ENCODE peak calls at places on chromosomes 2 and 18, in ten cellular contexts. I, V, U, D, K, M, L, T, O and R are unnamed samples.

GRCh38 chr2:24871852-24872323 is 48.1 kb downstream of the ADCY3 start:
- DNase-seq in D (peak), M (no peak), L (no peak), V (no peak), K (no peak), O (no peak), T (no peak), U (no peak), I (no peak), R (no peak)

GRCh38 chr2:129444417-129445150 is 534.9 kb upstream of the RAB6C start:
- DNase-seq in T (no peak), K (no peak), V (no peak), U (no peak), D (no peak), O (no peak), I (no peak), M (no peak), L (no peak), R (no peak)

GRCh38 chr2:240349133-240350005 is 86.1 kb upstream of the GPC1 start:
- DNase-seq in O (no peak), M (no peak), I (no peak), L (no peak), V (no peak), K (no peak), D (no peak), T (no peak), U (no peak), R (no peak)

GRCh38 chr2:61632276-61633169 is 94.4 kb upstream of the XPO1 start:
- DNase-seq in M (no peak), O (no peak), I (no peak), D (no peak), U (no peak), K (no peak), V (no peak), T (no peak), L (no peak), R (no peak)

GRCh38 chr2:236947896-236948295 is 137.8 kb upstream of the COPS8 start:
- DNase-seq in D (no peak), V (no peak), K (peak), U (no peak), I (no peak), O (no peak), L (no peak), T (no peak), M (no peak), R (no peak)

GRCh38 chr2:72694715-72695496 is 130.9 kb downstream of the EXOC6B start:
- DNase-seq in T (peak), K (peak), I (peak), D (peak), O (peak), V (peak), U (no peak), L (peak), M (no peak), R (no peak)

GRCh38 chr18:2826581-2826980 is 20.2 kb upstream of the EMILIN2 start:
- DNase-seq in M (no peak), U (no peak), K (peak), V (peak), T (peak), O (no peak), L (no peak), D (no peak), I (peak), R (no peak)

GRCh38 chr2:238580486-238580885 is 153.8 kb downstream of the ASB1 start:
- DNase-seq in L (no peak), D (no peak), K (no peak), U (peak), I (no peak), M (no peak), T (no peak), V (no peak), O (no peak), R (no peak)

GRCh38 chr2:64675860-64676259 is 22.1 kb upstream of the SERTAD2 start:
- DNase-seq in V (no peak), O (no peak), K (no peak), I (peak), M (no peak), L (peak), D (peak), U (no peak), T (no peak), R (peak)

DNA sequence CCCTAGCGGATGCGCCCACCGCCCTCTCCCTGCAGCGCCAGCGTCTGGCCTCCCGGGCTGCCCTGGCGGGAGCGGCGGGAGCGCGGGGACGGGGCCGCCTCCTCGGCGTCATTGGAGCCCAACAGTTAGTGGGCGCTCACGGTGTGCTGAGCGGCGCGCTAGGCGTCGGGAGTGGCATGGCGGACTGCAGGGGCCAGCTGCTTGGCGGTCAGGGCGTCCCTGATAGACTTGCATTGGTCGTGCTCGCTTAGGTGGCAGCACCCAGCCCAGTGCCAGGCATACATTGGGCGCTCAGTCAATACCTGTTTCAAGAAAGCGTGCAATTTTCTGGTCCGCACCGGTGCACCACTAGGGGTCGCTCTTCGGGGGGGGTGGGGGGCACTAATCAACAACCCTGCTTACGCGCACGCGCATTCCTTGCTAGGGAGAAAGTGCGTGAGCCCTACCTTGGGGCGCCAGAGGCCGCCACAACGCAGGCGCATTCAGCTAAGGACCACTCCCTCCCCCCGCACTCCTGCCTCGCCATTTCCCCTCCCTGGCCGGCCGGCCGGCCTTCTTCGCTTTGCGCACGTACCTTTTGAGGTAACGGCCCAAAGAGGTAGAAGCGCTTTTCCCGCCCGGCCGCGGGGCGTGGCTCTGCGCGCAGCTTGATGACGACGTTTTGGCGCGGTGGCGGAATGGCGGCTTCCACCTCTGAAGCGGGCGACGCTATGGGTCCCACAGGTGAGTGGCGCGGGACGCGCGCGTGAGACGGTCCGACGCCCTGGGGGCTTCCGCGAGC is 411 bp upstream of the MZT2A start:
- DNase-seq in T (peak), M (peak), U (peak), V (peak), K (peak), I (peak), D (peak), O (peak), L (peak), R (peak)
- TF ChIP-seq CTCF in T (peak), M (peak), U (peak), V (peak), K (peak), I (peak), D (peak), O (peak), L (peak), R (peak)

GRCh38 chr2:47510745-47511144 is 107.8 kb downstream of the MSH2 start:
- DNase-seq in K (no peak), U (no peak), I (no peak), L (no peak), T (no peak), V (no peak), D (no peak), M (no peak), O (no peak), R (no peak)
- TF ChIP-seq CTCF in K (no peak), U (peak), I (no peak), L (no peak), T (no peak), V (no peak), D (peak), M (no peak), O (no peak), R (no peak)

DNA sequence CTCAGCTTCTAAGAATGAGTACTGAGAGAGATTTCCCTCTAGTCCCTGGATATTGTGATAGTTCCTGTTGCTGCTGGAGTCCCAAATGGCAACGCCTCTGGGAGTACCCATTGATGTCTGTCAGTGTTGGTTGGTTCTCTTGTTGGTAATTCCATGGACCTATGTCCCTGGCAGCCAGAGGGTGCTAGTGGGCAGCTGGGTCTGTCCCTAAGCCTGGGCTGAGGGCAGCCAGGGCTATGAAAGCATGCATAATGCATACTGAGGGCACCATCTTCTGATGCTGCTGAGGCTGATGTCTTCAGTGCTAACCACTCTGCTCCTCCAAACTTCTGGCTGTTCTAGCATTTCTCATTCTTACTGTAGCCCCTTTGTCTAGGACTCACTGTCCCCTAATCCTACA is 35.9 kb downstream of the NABP1 start:
- DNase-seq in K (no peak), L (no peak), I (no peak), U (peak), O (no peak), M (no peak), T (no peak), V (no peak), D (no peak), R (no peak)
- TF ChIP-seq CTCF in K (no peak), L (no peak), I (no peak), U (peak), O (no peak), M (no peak), T (no peak), V (no peak), D (no peak), R (no peak)

DNA sequence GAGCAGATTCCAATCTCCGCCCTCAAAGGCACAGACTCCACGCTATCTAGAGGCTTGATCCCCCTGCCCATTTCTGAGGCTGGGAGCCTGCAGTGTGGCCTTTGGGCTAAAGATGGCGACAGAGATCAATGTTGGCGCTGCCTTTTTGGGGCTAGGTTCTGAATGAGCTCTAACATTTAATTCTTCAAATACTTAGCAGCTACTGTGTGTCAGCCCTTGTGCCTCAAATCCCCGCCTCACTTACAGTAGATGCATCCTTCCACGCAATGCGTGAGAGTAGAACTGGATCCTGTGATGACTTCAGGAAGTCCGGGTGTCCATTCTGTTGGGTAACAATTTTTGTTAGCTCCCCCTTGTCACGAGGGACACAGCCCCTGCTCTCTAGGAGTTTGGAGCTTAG is 12.4 kb downstream of the IL1F10 start:
- DNase-seq in K (no peak), L (no peak), D (no peak), V (peak), T (no peak), U (peak), M (peak), O (no peak), I (peak), R (no peak)
- TF ChIP-seq CTCF in K (peak), L (peak), D (peak), V (peak), T (peak), U (peak), M (peak), O (no peak), I (peak), R (peak)

GRCh38 chr18:64097497-64097896 is 51.4 kb downstream of the LINC00305 start:
- DNase-seq in T (no peak), L (no peak), U (no peak), D (no peak), I (no peak), K (no peak), M (no peak), V (no peak), O (no peak), R (no peak)
- TF ChIP-seq CTCF in T (peak), L (no peak), U (peak), D (peak), I (peak), K (no peak), M (no peak), V (no peak), O (no peak), R (no peak)

GRCh38 chr2:714005-714741 is 37.0 kb upstream of the TMEM18 start:
- DNase-seq in T (no peak), L (peak), V (no peak), M (peak), I (peak), K (peak), O (peak), U (no peak), D (peak), R (no peak)
- TF ChIP-seq CTCF in T (peak), L (peak), V (peak), M (peak), I (peak), K (peak), O (peak), U (peak), D (peak), R (peak)